ENCODE peak calls at places on chromosome 21, in five cellular contexts. E is sigmoid colon, R is Panc1, Y is prostate gland, G is HL-60. F is an unnamed sample.

GRCh38 chr21:23740463-23740862 is 1866.8 kb downstream of the MRPL39 start:
- DNase-seq in G (no peak), Y (no peak), R (no peak), E (no peak), F (no peak)

GRCh38 chr21:20998456-20998789 is 214 bp downstream of the NCAM2 start:
- DNase-seq in E (no peak), Y (no peak), G (no peak), R (no peak), F (no peak)

GRCh38 chr21:17612023-17612564 is 607 bp downstream of the BTG3 start:
- DNase-seq in Y (peak; percentile 25), G (no peak), E (peak; percentile 70), R (no peak), F (no peak)

GRCh38 chr21:45328198-45329087 is 40.7 kb upstream of the POFUT2 start:
- DNase-seq in G (no peak), R (no peak), E (peak; percentile 66), Y (no peak), F (no peak)

GRCh38 chr21:33089439-33089838 is 19.5 kb downstream of the OLIG1 start:
- DNase-seq in Y (no peak), E (no peak), R (no peak), G (no peak), F (no peak)

GRCh38 chr21:28138272-28138671 is 854.4 kb downstream of the LTN1 start:
- DNase-seq in E (no peak), Y (no peak), G (no peak), R (no peak), F (no peak)

GRCh38 chr21:33368124-33368523 is 35.1 kb upstream of the IFNGR2 start:
- DNase-seq in R (no peak), Y (no peak), G (no peak), E (no peak), F (no peak)

GRCh38 chr21:27202301-27202700 is 235.4 kb upstream of the ADAMTS5 start:
- DNase-seq in R (no peak), G (no peak), E (no peak), Y (no peak), F (no peak)

GRCh38 chr21:26881504-26882228 is 36.5 kb upstream of the ADAMTS1 start:
- DNase-seq in E (no peak), G (no peak), R (no peak), Y (no peak), F (no peak)

GRCh38 chr21:34061983-34062382 is 11.4 kb upstream of the MRPS6 start:
- DNase-seq in R (no peak), Y (no peak), E (no peak), G (peak; percentile 23), F (no peak)

GRCh38 chr21:16873581-16873980 is 639.3 kb upstream of the CXADR start:
- DNase-seq in G (no peak), Y (no peak), R (no peak), E (no peak), F (peak; percentile 97)

GRCh38 chr21:36155603-36156338 is 853 bp upstream of the DOP1B start:
- DNase-seq in Y (peak; percentile 69), G (no peak), E (peak; percentile 69), R (no peak), F (no peak)

GRCh38 chr21:45866473-45867010 is 115.0 kb upstream of the COL6A1 start:
- DNase-seq in Y (no peak), R (no peak), G (no peak), E (peak; percentile 47), F (no peak)

GRCh38 chr21:34072145-34073031 is 990 bp upstream of the MRPS6 start:
- DNase-seq in E (peak; percentile 79), G (no peak), R (no peak), Y (peak; percentile 24), F (no peak)

GRCh38 chr21:46108827-46109226 is 10.9 kb downstream of the COL6A2 start:
- DNase-seq in G (no peak), R (no peak), E (peak; percentile 53), Y (no peak), F (no peak)

GRCh38 chr21:45041984-45042663 is 32.3 kb upstream of the ADARB1 start:
- DNase-seq in R (no peak), Y (no peak), E (peak; percentile 28), G (no peak), F (no peak)

GRCh38 chr21:33028759-33029511 is 3.2 kb downstream of the OLIG2 start:
- DNase-seq in E (peak; percentile 62), R (no peak), Y (no peak), G (no peak), F (no peak)

GRCh38 chr21:46406001-46406400 is 52.7 kb upstream of the DIP2A start:
- DNase-seq in G (no peak), E (no peak), Y (no peak), R (no peak), F (no peak)

GRCh38 chr21:33196956-33197374 is 32.8 kb upstream of the IFNAR2 start:
- DNase-seq in R (peak; percentile 13), G (peak; percentile 63), Y (peak; percentile 53), E (peak; percentile 78), F (peak; percentile 20)

GRCh38 chr21:33370292-33370691 is 32.9 kb upstream of the IFNGR2 start:
- DNase-seq in G (no peak), Y (no peak), E (no peak), R (no peak), F (no peak)

GRCh38 chr21:15293251-15293650 is 228.5 kb upstream of the NRIP1 start:
- DNase-seq in G (no peak), E (no peak), R (peak; percentile 17), Y (no peak), F (no peak)

GRCh38 chr21:17688912-17689874 is 76.5 kb upstream of the BTG3 start:
- DNase-seq in G (no peak), E (no peak), R (no peak), Y (peak; percentile 49), F (peak; percentile 22)

GRCh38 chr21:31283025-31283424 is 61.0 kb downstream of the TIAM1 start:
- DNase-seq in E (no peak), Y (no peak), G (no peak), R (no peak), F (no peak)

GRCh38 chr21:42107177-42107880 is 36.2 kb downstream of the UMODL1 start:
- DNase-seq in G (no peak), E (no peak), R (no peak), Y (no peak), F (no peak)

GRCh38 chr21:42109473-42109872 is 38.4 kb downstream of the UMODL1 start:
- DNase-seq in G (no peak), E (no peak), Y (no peak), R (no peak), F (no peak)

GRCh38 chr21:42108941-42109340 is 37.8 kb downstream of the UMODL1 start:
- DNase-seq in Y (no peak), G (no peak), R (no peak), E (no peak), F (no peak)

GRCh38 chr21:42108554-42108885 is 37.4 kb downstream of the UMODL1 start:
- DNase-seq in E (no peak), R (no peak), G (no peak), Y (no peak), F (no peak)

DNA sequence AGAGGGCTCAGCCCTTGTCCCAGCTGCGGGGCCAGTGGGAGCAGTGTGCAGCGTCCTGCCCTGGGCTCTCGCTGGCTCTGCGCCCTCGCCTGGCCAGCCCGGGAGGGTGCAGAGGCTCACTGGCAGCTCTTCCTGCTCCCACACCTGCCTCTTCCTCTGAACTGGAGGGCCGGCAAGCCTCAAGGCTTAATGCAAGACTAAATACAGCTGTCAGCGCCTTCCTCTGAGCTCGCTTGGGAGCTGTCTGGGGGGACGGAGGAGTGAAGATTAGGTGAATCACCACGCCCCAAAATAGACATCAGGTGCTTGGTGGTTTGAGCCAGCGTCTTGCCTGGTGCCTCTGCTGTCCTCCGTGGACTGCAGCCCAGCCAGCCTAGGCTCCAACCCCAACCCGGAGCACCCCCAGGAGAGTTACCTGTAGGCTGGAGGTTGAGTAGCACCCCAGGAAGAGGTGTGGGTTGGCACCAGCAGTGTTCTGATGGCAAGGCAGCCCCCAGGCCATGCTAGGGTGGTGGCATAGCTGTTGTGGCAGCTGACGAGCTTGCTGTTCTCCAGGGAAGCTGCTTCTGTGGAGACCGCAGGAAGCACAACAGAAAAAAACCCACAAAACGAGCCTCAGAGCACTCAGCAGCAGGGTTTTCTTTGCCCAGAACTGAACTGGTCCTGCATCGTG is 36.9 kb downstream of the UMODL1 start:
- DNase-seq in G (peak; percentile 34), Y (peak; percentile 64), R (no peak), E (no peak), F (no peak)
- TF ChIP-seq POLR2AphosphoS5 in G (no peak), Y (peak; percentile 49), R (no peak), E (no peak), F (no peak)

GRCh38 chr21:29305068-29305467 is 6.3 kb downstream of the BACH1 start:
- DNase-seq in Y (no peak), R (no peak), E (no peak), G (no peak), F (no peak)

GRCh38 chr21:29302340-29302991 is 3.7 kb downstream of the BACH1 start:
- DNase-seq in E (no peak), Y (peak; percentile 50), R (no peak), G (no peak), F (no peak)

GRCh38 chr21:29301703-29302102 is 3.0 kb downstream of the BACH1 start:
- DNase-seq in E (no peak), R (no peak), G (no peak), Y (no peak), F (no peak)

GRCh38 chr21:29304577-29304976 is 5.9 kb downstream of the BACH1 start:
- DNase-seq in G (no peak), R (no peak), Y (no peak), E (no peak), F (no peak)

GRCh38 chr21:29303301-29303700 is 4.6 kb downstream of the BACH1 start:
- DNase-seq in R (no peak), E (no peak), Y (no peak), G (no peak), F (no peak)
- H3K4me3 ChIP-seq in R (no peak overlapping the region), E (no peak overlapping the region), Y (no peak overlapping the region), G (no peak overlapping the region), F (no peak overlapping the region)

DNA sequence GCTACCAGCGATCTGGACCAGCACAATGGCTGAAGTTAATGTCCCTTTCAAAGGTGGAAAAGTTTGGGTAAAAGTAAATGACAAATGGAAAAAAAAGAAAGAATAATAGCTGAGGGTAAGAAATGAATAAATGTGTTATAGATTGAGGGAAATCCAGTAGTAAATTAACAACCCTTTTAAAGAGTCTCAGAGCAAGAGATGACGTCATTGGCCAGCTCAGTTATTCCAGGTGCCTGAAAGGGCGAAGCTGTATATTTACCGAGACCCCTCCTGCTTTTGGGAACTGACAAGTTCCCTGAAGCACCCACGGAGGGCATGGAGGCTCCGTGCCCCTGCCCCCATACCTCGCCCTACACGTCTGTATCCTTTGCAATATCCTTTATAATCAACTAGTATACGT is 40.5 kb upstream of the KCNJ6 start:
- DNase-seq in Y (no peak), R (no peak), G (no peak), E (no peak), F (no peak)
- TF ChIP-seq POLR2AphosphoS5 in Y (no peak), R (no peak), G (no peak), E (no peak), F (no peak)

DNA sequence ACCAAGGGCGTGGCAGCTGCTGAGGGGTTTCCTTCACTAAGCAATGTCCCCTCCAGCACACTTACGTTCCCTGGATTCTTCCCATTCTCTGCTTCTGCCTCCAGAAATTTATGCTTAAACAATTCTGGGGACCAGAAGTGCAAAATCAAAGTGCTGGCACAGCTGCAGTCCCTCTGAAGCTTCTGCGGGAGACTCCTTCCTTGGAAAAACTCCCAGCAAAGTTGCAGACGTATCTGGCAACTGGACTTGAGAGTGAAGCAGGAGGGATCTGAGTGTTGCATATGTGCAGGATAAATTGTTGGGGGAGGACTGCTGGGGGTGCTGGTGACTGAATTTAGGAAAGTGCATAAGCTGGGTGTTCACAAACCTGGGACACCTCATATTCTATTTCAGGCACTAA is 402.9 kb downstream of the PCP4 start:
- DNase-seq in R (no peak), Y (no peak), G (no peak), E (no peak), F (no peak)
- H3K4me3 ChIP-seq in R (no peak overlapping the region), Y (no peak overlapping the region), G (no peak overlapping the region), E (no peak overlapping the region), F (no peak overlapping the region)

GRCh38 chr21:42093991-42094417 is 22.9 kb downstream of the UMODL1 start:
- DNase-seq in R (no peak), E (no peak), G (no peak), Y (peak; percentile 32), F (no peak)
- TF ChIP-seq POLR2AphosphoS5 in R (no peak), E (no peak), G (no peak), Y (peak; percentile 80), F (no peak)

F was measured in SK-N-MC.